ENCODE peak calls at places on chromosomes 1 and 21, in ten cellular contexts. J is A673, V is body of pancreas, P is left ventricle myocardium inferior, U is uterus, R is OCI-LY7, N is bronchial epithelial cell, Q is hepatocyte, Z is heart right ventricle, D is ovary. A is an unnamed sample.
A peak's percentile ranks its signal among the peaks of the same experiment; 100 is the strongest.

GRCh38 chr1:92749024-92749634 is 35.8 kb downstream of the EVI5 start:
- DNase-seq in Z (no peak), U (no peak), R (peak; percentile 81), D (no peak), Q (peak; percentile 61), V (peak; percentile 67), J (peak; percentile 81), N (peak; percentile 68), P (no peak), A (peak; percentile 75)

GRCh38 chr1:26019641-26020315 is 1.8 kb upstream of the EXTL1 start:
- DNase-seq in V (no peak), J (no peak), Z (no peak), D (no peak), P (no peak), U (no peak), N (no peak), R (no peak), Q (no peak), A (no peak)

GRCh38 chr1:166354411-166354810 is 187.6 kb upstream of the FAM78B start:
- DNase-seq in Z (no peak), J (peak; percentile 2), Q (peak; percentile 30), P (no peak), U (no peak), V (no peak), N (no peak), R (no peak), D (no peak), A (no peak)

GRCh38 chr1:109207472-109208103 is 6.1 kb upstream of the SARS1 start:
- DNase-seq in J (no peak), D (no peak), R (no peak), V (no peak), Z (no peak), Q (no peak), N (no peak), P (no peak), U (no peak), A (no peak)

GRCh38 chr1:229031491-229032341 is 239.2 kb upstream of the RAB4A start:
- DNase-seq in V (peak; percentile 28), Q (no peak), J (no peak), D (no peak), P (no peak), Z (no peak), U (no peak), N (no peak), R (no peak), A (no peak)

GRCh38 chr1:161932668-161933067 is 91.0 kb downstream of the OLFML2B start:
- DNase-seq in Z (peak; percentile 9), D (no peak), V (peak; percentile 20), Q (no peak), R (no peak), P (peak; percentile 28), J (no peak), N (no peak), U (no peak), A (no peak)

GRCh38 chr1:111496398-111496797 is 7.0 kb downstream of the ADORA3 start:
- DNase-seq in U (no peak), Z (no peak), Q (no peak), N (no peak), V (no peak), D (no peak), J (no peak), P (no peak), R (no peak), A (no peak)

GRCh38 chr1:181490740-181491712 is 7.7 kb downstream of the CACNA1E start:
- DNase-seq in R (no peak), P (no peak), V (peak; percentile 22), J (peak; percentile 24), N (no peak), U (peak; percentile 40), Z (no peak), D (no peak), Q (no peak), A (no peak)

GRCh38 chr1:159932296-159933285 is 7.3 kb upstream of the TAGLN2 start:
- DNase-seq in J (peak; percentile 60), N (peak; percentile 55), P (no peak), Q (no peak), Z (no peak), V (no peak), R (no peak), D (no peak), U (no peak), A (no peak)

GRCh38 chr1:224635356-224635755 is 19.2 kb downstream of the CNIH3 start:
- DNase-seq in R (no peak), Q (peak; percentile 44), N (peak; percentile 77), J (no peak), Z (no peak), U (no peak), D (peak; percentile 39), P (no peak), V (peak; percentile 58), A (peak; percentile 73)

GRCh38 chr1:228313536-228314277 is 92.9 kb downstream of the TRIM11 start:
- DNase-seq in N (no peak), D (peak; percentile 5), V (no peak), P (no peak), U (no peak), Z (peak; percentile 4), J (no peak), R (no peak), Q (no peak), A (no peak)

GRCh38 chr1:183783896-183784637 is 20.9 kb upstream of the RGL1 start:
- DNase-seq in Q (peak; percentile 50), J (peak; percentile 76), Z (peak; percentile 66), P (peak; percentile 66), U (peak; percentile 71), N (no peak), R (no peak), V (peak; percentile 63), D (peak; percentile 78), A (peak; percentile 51)

GRCh38 chr1:243924588-243925349 is 74.7 kb upstream of the AKT3 start:
- DNase-seq in N (no peak), J (no peak), U (no peak), D (no peak), V (no peak), Z (no peak), Q (no peak), P (no peak), R (no peak), A (peak; percentile 53)

GRCh38 chr1:243926803-243927245 is 76.8 kb upstream of the AKT3 start:
- DNase-seq in Q (no peak), N (peak; percentile 87), J (peak; percentile 46), R (no peak), V (no peak), Z (no peak), U (no peak), D (no peak), P (no peak), A (peak; percentile 32)

GRCh38 chr1:243926299-243926698 is 76.3 kb upstream of the AKT3 start:
- DNase-seq in N (no peak), Z (no peak), D (no peak), U (no peak), Q (no peak), V (no peak), J (no peak), P (no peak), R (no peak), A (no peak)

GRCh38 chr1:243923292-243924171 is 73.5 kb upstream of the AKT3 start:
- DNase-seq in Q (no peak), Z (no peak), N (no peak), U (no peak), R (no peak), J (no peak), D (no peak), V (no peak), P (no peak), A (no peak)

GRCh38 chr1:243924188-243924587 is 74.1 kb upstream of the AKT3 start:
- DNase-seq in U (no peak), P (no peak), Q (no peak), V (no peak), Z (no peak), N (peak; percentile 62), R (no peak), D (no peak), J (no peak), A (peak; percentile 45)
- H3K4me3 ChIP-seq in U (no peak overlapping the region), P (no peak overlapping the region), Q (no peak overlapping the region), V (no peak overlapping the region), Z (no peak overlapping the region), N (no peak overlapping the region), R (no peak overlapping the region), D (no peak overlapping the region), J (no peak overlapping the region), A (no peak overlapping the region)

GRCh38 chr1:63615809-63616420 is 22.7 kb downstream of the PGM1 start:
- DNase-seq in J (peak; percentile 81), P (no peak), D (peak; percentile 42), Z (no peak), Q (peak; percentile 82), U (peak; percentile 45), V (peak; percentile 79), R (peak; percentile 68), N (peak; percentile 64), A (peak; percentile 85)
- TF ChIP-seq CTCF in J (peak; percentile 73), P (peak; percentile 82), D (peak; percentile 82), Z (peak; percentile 81), Q (peak; percentile 73), U (peak; percentile 75), V (peak; percentile 80), R (peak; percentile 88), N (peak; percentile 50), A (peak; percentile 64)

GRCh38 chr21:42120904-42121535 is 49.9 kb downstream of the UMODL1 start:
- DNase-seq in J (no peak), U (no peak), Z (no peak), R (peak; percentile 86), P (no peak), Q (no peak), D (no peak), N (no peak), V (no peak), A (no peak)
- H3K4me3 ChIP-seq in J (no peak overlapping the region), U (no peak overlapping the region), Z (no peak overlapping the region), R (peak overlapping the region; percentile 67), P (no peak overlapping the region), Q (no peak overlapping the region), D (no peak overlapping the region), N (no peak overlapping the region), V (no peak overlapping the region), A (no peak overlapping the region)

DNA sequence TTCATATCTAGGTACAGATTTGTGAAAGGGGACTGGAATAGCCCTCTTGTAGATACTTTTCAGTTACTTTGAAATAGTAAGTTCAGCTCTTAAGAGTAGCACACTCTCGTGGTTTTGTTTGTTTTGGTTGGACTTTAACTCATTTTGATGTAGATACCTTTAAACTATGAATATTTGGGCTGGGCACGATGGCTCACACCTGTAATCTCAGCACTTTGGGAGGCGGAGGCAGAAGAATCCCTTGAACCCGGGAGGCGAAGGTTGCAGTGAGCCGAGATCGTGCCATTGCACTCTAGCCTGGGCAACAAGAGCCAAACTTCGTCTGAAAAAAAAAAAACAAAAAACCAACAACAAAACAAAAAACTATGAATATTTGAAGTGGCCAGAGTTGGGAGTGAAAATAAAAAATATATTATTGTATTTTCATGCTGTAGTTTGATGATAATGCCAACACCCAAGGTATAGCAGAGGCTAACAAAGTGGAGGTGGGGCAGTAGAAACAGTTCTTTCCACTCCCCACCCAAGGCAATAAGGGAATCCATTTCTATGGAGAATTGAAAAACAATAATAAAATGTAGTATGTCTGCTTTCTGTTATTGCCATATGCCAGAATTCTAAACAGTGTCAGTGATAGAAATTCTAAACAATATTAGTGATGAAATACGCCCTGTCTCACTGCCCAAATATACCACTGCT is 1.7 kb downstream of the ZNF326 start:
- DNase-seq in J (no peak), U (no peak), P (no peak), N (no peak), D (no peak), R (no peak), V (no peak), Z (no peak), Q (no peak), A (no peak)
- TF ChIP-seq CTCF in J (no peak), U (no peak), P (no peak), N (no peak), D (no peak), R (no peak), V (no peak), Z (no peak), Q (no peak), A (no peak)

A was measured in fibroblast of villous mesenchyme.